ENCODE peak calls at places on chromosomes 6 and 20, in six cellular contexts. U is coronary artery, N is HT1080, F is fibroblast of pulmonary artery, Y is transverse colon, X is NCI-H2029 treated with DMSO at 0.1 percent for 48 hours. I is an unnamed sample.

GRCh38 chr20:25076731-25077609 is 5.0 kb downstream of the VSX1 start:
- DNase-seq in Y (peak), F (peak), X (peak), U (peak), N (peak), I (peak)

GRCh38 chr6:2231438-2231837 is 14.0 kb downstream of the GMDS start:
- DNase-seq in Y (no peak), N (peak), F (peak), X (peak), U (no peak), I (no peak)

GRCh38 chr20:43938932-43939761 is 24.5 kb downstream of the TOX2 start:
- DNase-seq in Y (peak), X (no peak), F (peak), U (no peak), N (peak), I (no peak)

GRCh38 chr20:60529149-60529548 is 570.9 kb downstream of the CDH26 start:
- DNase-seq in U (no peak), X (no peak), N (no peak), F (no peak), Y (no peak), I (no peak)

GRCh38 chr6:148263010-148263409 is 79.6 kb upstream of the SASH1 start:
- DNase-seq in U (no peak), Y (no peak), F (no peak), X (no peak), N (no peak), I (no peak)

GRCh38 chr6:11094411-11094851 is 797 bp downstream of the SMIM13 start:
- DNase-seq in N (peak), X (peak), U (peak), Y (peak), F (peak), I (no peak)

GRCh38 chr6:110629153-110629552 is 152.7 kb upstream of the SLC22A16 start:
- DNase-seq in N (no peak), X (peak), Y (no peak), F (no peak), U (no peak), I (no peak)

GRCh38 chr20:33444797-33445560 is 1.4 kb upstream of the SNTA1 start:
- DNase-seq in U (no peak), N (peak), Y (peak), X (no peak), F (no peak), I (no peak)

GRCh38 chr6:21265264-21266044 is 328.1 kb upstream of the SOX4 start:
- DNase-seq in X (no peak), F (no peak), N (peak), Y (no peak), U (no peak), I (no peak)

GRCh38 chr20:4508773-4509172 is 212.9 kb upstream of the PRND start:
- DNase-seq in X (no peak), U (no peak), Y (no peak), N (no peak), F (no peak), I (no peak)

I was measured in type B pancreatic cell.